ENCODE peak calls at places on chromosomes 11 and 22, in six cellular contexts. S, Z, D, R, O and U are unnamed samples.
A peak's percentile ranks its signal among the peaks of the same experiment; 100 is the strongest.

GRCh38 chr11:132140056-132140455 is 769.6 kb downstream of the NTM start:
- DNase-seq in R (no peak), Z (no peak), O (no peak), D (no peak), S (no peak), U (no peak)

GRCh38 chr11:18741783-18742182 is 15.8 kb upstream of the IGSF22 start:
- DNase-seq in R (no peak), Z (no peak), O (no peak), S (no peak), D (no peak), U (no peak)

GRCh38 chr11:120660024-120660565 is 148.5 kb downstream of the GRIK4 start:
- DNase-seq in D (peak; percentile 14), Z (peak; percentile 36), S (no peak), R (no peak), O (no peak), U (no peak)

GRCh38 chr11:126990716-126991480 is 9.7 kb downstream of the KIRREL3 start:
- DNase-seq in O (no peak), Z (peak; percentile 40), R (no peak), D (no peak), S (no peak), U (no peak)

GRCh38 chr11:59263225-59263894 is 50.6 kb upstream of the MPEG1 start:
- DNase-seq in R (no peak), Z (no peak), O (no peak), S (no peak), D (no peak), U (no peak)

GRCh38 chr11:9601041-9601875 is 27.8 kb downstream of the WEE1 start:
- DNase-seq in R (no peak), O (no peak), S (no peak), Z (peak; percentile 89), D (peak; percentile 50), U (no peak)

GRCh38 chr11:133985981-133986380 is 29.2 kb upstream of the IGSF9B start:
- DNase-seq in S (no peak), D (no peak), O (no peak), R (no peak), Z (no peak), U (no peak)

GRCh38 chr22:29904020-29904419 is 21.0 kb downstream of the MTMR3 start:
- DNase-seq in S (no peak), Z (no peak), R (no peak), O (no peak), D (no peak), U (no peak)

GRCh38 chr11:76604652-76605241 is 65.8 kb downstream of the LRRC32 start:
- DNase-seq in D (peak; percentile 92), S (no peak), Z (peak; percentile 76), O (peak; percentile 82), R (no peak), U (no peak)

GRCh38 chr11:64637346-64638016 is 46.5 kb downstream of the SLC22A12 start:
- DNase-seq in O (no peak), D (no peak), R (no peak), S (no peak), Z (no peak), U (no peak)

GRCh38 chr11:46519351-46519750 is 74.5 kb downstream of the AMBRA1 start:
- DNase-seq in S (no peak), O (no peak), D (no peak), R (no peak), Z (no peak), U (no peak)

GRCh38 chr11:74676596-74676995 is 54.6 kb downstream of the CHRDL2 start:
- DNase-seq in Z (no peak), S (no peak), R (no peak), D (no peak), O (peak; percentile 15), U (no peak)

GRCh38 chr11:68215087-68215445 is 2.0 kb upstream of the KMT5B start:
- DNase-seq in D (no peak), S (peak; percentile 44), Z (no peak), O (peak; percentile 30), R (no peak), U (no peak)

GRCh38 chr11:75563978-75564552 is 2.0 kb downstream of the SERPINH1 start:
- DNase-seq in D (peak; percentile 85), R (peak; percentile 62), O (peak; percentile 79), Z (peak; percentile 92), S (no peak), U (no peak)

GRCh38 chr11:112477152-112477928 is 216.7 kb upstream of the PLET1 start:
- DNase-seq in D (no peak), Z (no peak), O (no peak), S (no peak), R (no peak), U (no peak)

GRCh38 chr11:76293189-76293631 is 86.9 kb upstream of the WNT11 start:
- DNase-seq in O (no peak), Z (no peak), R (no peak), D (no peak), S (no peak), U (no peak)

GRCh38 chr11:17353228-17354021 is 1.8 kb downstream of the NCR3LG1 start:
- DNase-seq in R (peak; percentile 21), O (peak; percentile 76), S (peak; percentile 74), Z (peak; percentile 76), D (peak; percentile 78), U (peak; percentile 9)

GRCh38 chr11:131773626-131774025 is 403.2 kb downstream of the NTM start:
- DNase-seq in D (peak; percentile 24), Z (peak; percentile 20), O (no peak), S (no peak), R (no peak), U (no peak)

GRCh38 chr11:17683378-17684161 is 35.8 kb upstream of the MYOD1 start:
- DNase-seq in S (no peak), O (no peak), R (no peak), Z (peak; percentile 66), D (peak; percentile 53), U (peak; percentile 2)

GRCh38 chr11:6505577-6506240 is 8.6 kb downstream of the DNHD1 start:
- DNase-seq in R (no peak), Z (peak; percentile 75), S (no peak), O (no peak), D (peak; percentile 74), U (peak; percentile 27)

GRCh38 chr11:110886241-110886640 is 174.0 kb upstream of the ARHGAP20 start:
- DNase-seq in D (peak; percentile 27), Z (no peak), R (no peak), S (no peak), O (no peak), U (no peak)

GRCh38 chr11:8652140-8652539 is 30.3 kb downstream of the TRIM66 start:
- DNase-seq in Z (peak; percentile 99), R (no peak), S (no peak), D (peak; percentile 88), O (no peak), U (peak; percentile 83)

GRCh38 chr11:2737876-2738275 is 38.1 kb upstream of the KCNQ1OT1 start:
- DNase-seq in R (no peak), S (no peak), O (no peak), D (peak; percentile 36), Z (no peak), U (no peak)

GRCh38 chr11:128582496-128583366 is 4.6 kb downstream of the ETS1 start:
- DNase-seq in D (peak; percentile 95), S (no peak), R (no peak), O (peak; percentile 34), Z (peak; percentile 98), U (peak; percentile 83)

GRCh38 chr11:116502641-116503061 is 270.1 kb downstream of the BUD13 start:
- DNase-seq in Z (no peak), D (no peak), R (no peak), O (no peak), S (peak; percentile 53), U (no peak)

GRCh38 chr11:116503216-116504160 is 269.3 kb downstream of the BUD13 start:
- DNase-seq in S (no peak), R (no peak), Z (no peak), D (no peak), O (no peak), U (no peak)

GRCh38 chr11:116500833-116501622 is 271.8 kb downstream of the BUD13 start:
- DNase-seq in D (no peak), R (no peak), Z (no peak), O (no peak), S (peak; percentile 51), U (no peak)

GRCh38 chr11:116500002-116500832 is 272.6 kb downstream of the BUD13 start:
- DNase-seq in D (no peak), R (no peak), S (peak; percentile 38), O (no peak), Z (no peak), U (no peak)

GRCh38 chr11:116501728-116502127 is 271.1 kb downstream of the BUD13 start:
- DNase-seq in D (no peak), S (no peak), O (no peak), Z (no peak), R (no peak), U (no peak)
- H3K4me3 ChIP-seq in D (no peak overlapping the region), S (no peak overlapping the region), O (no peak overlapping the region), Z (no peak overlapping the region), R (no peak overlapping the region), U (no peak overlapping the region)

GRCh38 chr11:95228081-95228859 is 2.7 kb downstream of the SESN3 start:
- DNase-seq in Z (no peak), S (no peak), D (peak; percentile 35), O (no peak), R (no peak), U (no peak)

GRCh38 chr11:95219599-95219998 is 11.4 kb downstream of the SESN3 start:
- DNase-seq in R (no peak), D (no peak), Z (no peak), S (no peak), O (no peak), U (no peak)

GRCh38 chr11:95218149-95218548 is 12.9 kb downstream of the SESN3 start:
- DNase-seq in Z (no peak), R (no peak), D (no peak), S (no peak), O (no peak), U (no peak)

GRCh38 chr11:95222817-95223216 is 8.2 kb downstream of the SESN3 start:
- DNase-seq in D (no peak), S (no peak), R (no peak), Z (no peak), O (no peak), U (no peak)
- H3K27me3 ChIP-seq in D (no peaks in the 10 kb centered on the region), S (no peaks in the 10 kb centered on the region), R (no peaks in the 10 kb centered on the region), Z (no peaks in the 10 kb centered on the region), O (no peaks in the 10 kb centered on the region), U (no peaks in the 10 kb centered on the region)

DNA sequence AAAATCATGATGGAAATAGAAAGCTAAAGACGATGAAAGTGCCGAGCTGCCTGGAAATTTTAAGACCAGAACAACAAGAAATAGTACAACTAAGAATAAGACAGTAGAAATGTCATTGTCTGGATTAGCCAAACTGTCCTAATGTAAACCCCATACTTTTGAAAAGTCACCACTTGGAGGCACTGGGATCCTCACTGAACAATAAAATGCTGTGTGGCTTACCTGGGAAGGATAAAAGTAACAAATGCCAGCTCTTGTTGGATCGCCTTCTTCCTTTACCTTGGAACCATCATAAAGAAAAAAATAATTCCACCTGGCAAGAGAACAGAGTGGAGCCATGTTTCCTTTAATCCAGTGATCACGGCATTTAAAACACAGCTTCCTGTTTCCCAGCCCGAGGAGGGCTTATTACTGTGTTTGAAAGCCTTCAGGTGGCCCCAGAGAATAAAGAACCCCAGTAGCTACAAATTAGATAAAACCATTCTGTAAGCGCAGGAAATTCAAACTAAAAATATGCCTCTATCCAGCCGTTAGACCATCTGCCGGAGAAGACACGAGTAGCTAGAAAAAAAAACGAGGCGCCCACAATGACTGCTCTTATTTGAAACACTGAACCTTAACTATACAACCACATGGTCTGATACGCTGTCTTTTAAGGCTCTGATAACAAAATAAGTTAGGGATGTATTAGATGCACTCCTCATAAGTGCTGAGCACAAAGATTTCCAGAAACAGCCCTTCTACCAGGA is 4.4 kb downstream of the HPS4 start:
- DNase-seq in R (no peak), Z (no peak), S (no peak), D (no peak), O (no peak), U (no peak)
- TF ChIP-seq CTCF in R (no peak), Z (no peak), S (no peak), D (no peak), O (no peak), U (no peak)

GRCh38 chr22:20866716-20867115 is 7.9 kb downstream of the SNAP29 start:
- DNase-seq in S (no peak), R (no peak), D (no peak), Z (peak; percentile 28), O (no peak), U (no peak)
- H3K4me3 ChIP-seq in S (no peak overlapping the region), R (no peak overlapping the region), D (no peak overlapping the region), Z (no peak overlapping the region), O (no peak overlapping the region), U (no peak overlapping the region)